ENCODE peak calls at places on chromosomes 2 and 18, in six cellular contexts. G is HCT116, U is GM12878, O is K562, L is HepG2, C is SK-N-SH. S is an unnamed sample.

GRCh38 chr2:69452687-69453086 is 15.5 kb upstream of the NFU1 start:
- DNase-seq in U (no peak), L (no peak), O (no peak), C (no peak), G (no peak), S (no peak)

GRCh38 chr2:85930129-85931124 is 41.6 kb upstream of the ST3GAL5 start:
- DNase-seq in U (no peak), G (no peak), C (no peak), L (no peak), O (no peak), S (no peak)

GRCh38 chr18:35095983-35096676 is 54.9 kb downstream of the MAPRE2 start:
- DNase-seq in O (no peak), L (no peak), G (no peak), U (peak; percentile 3), C (no peak), S (no peak)

GRCh38 chr2:190853659-190854386 is 26.8 kb upstream of the GLS start:
- DNase-seq in O (no peak), L (no peak), C (no peak), U (no peak), G (no peak), S (no peak)

GRCh38 chr2:120861191-120861575 is 125.5 kb downstream of the GLI2 start:
- DNase-seq in G (no peak), O (no peak), U (no peak), L (no peak), C (no peak), S (no peak)

GRCh38 chr2:42060028-42060427 is 12.2 kb downstream of the PKDCC start:
- DNase-seq in L (no peak), G (no peak), O (no peak), U (no peak), C (no peak), S (no peak)

GRCh38 chr18:9779630-9780029 is 71.5 kb downstream of the RAB31 start:
- DNase-seq in G (no peak), U (no peak), C (no peak), L (peak; percentile 57), O (no peak), S (no peak)

GRCh38 chr2:54482725-54483124 is 26.6 kb downstream of the SPTBN1 start:
- DNase-seq in O (no peak), G (peak; percentile 64), U (no peak), C (no peak), L (peak; percentile 59), S (no peak)

GRCh38 chr2:12005886-12006681 is 259.7 kb downstream of the LPIN1 start:
- DNase-seq in G (no peak), C (no peak), O (no peak), U (peak; percentile 89), L (no peak), S (no peak)

GRCh38 chr2:219836647-219837177 is 209.3 kb downstream of the SLC4A3 start:
- DNase-seq in G (no peak), O (no peak), C (no peak), L (peak; percentile 60), U (no peak), S (no peak)

GRCh38 chr2:136522724-136523123 is 242.6 kb upstream of the THSD7B start:
- DNase-seq in L (no peak), O (no peak), G (no peak), C (no peak), U (no peak), S (no peak)

GRCh38 chr2:95317665-95318425 is 20.7 kb downstream of the KCNIP3 start:
- DNase-seq in U (no peak), O (no peak), L (no peak), C (no peak), G (no peak), S (no peak)

GRCh38 chr2:120680136-120680761 is 55.4 kb upstream of the GLI2 start:
- DNase-seq in O (peak; percentile 77), U (peak; percentile 8), C (peak; percentile 83), L (peak; percentile 82), G (peak; percentile 80), S (no peak)

DNA sequence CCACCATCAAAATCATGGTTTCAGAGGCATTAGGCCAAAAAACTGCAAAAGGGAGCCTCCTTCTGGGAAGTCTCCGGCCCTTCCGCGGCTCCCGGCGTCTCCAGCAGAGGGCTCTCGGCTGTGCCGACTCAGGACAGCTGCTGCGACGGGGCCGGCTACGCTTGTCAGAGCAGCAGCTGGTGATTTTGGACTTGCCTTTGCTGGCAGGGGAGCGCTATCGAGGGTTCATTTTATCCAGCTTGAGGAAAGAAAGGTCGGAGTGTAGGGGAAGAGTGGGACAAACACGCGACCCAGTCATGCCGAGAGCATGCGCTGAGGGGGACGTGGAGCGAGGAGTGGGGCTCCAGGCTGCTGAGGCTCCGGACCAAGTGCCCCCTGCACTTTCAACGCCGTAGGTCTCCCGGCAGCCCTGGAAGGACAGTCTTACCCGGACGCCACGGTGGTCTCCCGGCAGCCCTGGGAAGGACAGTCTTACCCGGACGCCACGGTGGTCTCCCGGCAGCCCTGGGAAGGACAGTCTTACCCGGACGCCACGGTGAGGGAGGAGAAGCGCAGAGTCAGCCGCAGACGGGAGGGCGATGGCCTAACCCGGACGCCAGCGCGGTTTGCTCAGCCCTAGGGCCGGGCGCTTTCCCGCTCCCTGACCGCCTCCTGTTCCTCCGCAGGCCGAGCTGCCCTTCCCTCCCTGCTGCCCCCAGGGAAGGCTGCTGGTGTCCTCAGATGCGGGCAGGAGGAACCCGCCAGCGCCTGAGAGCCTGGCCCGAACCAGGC is 21.7 kb downstream of the DDX18 start:
- DNase-seq in C (peak; percentile 86), U (no peak), O (peak; percentile 42), G (no peak), L (peak; percentile 54), S (no peak)
- TF ChIP-seq REST in C (peak; percentile 37), U (no peak), O (no peak), G (no peak), L (no peak), S (no peak)

GRCh38 chr2:58503909-58504308 is 262.8 kb upstream of the FANCL start:
- DNase-seq in U (no peak), O (no peak), C (no peak), L (no peak), G (no peak), S (no peak)
- TF ChIP-seq SIN3A in U (no peak), O (no peak), C (no peak), L (no peak), G (no peak), S (no peak)

DNA sequence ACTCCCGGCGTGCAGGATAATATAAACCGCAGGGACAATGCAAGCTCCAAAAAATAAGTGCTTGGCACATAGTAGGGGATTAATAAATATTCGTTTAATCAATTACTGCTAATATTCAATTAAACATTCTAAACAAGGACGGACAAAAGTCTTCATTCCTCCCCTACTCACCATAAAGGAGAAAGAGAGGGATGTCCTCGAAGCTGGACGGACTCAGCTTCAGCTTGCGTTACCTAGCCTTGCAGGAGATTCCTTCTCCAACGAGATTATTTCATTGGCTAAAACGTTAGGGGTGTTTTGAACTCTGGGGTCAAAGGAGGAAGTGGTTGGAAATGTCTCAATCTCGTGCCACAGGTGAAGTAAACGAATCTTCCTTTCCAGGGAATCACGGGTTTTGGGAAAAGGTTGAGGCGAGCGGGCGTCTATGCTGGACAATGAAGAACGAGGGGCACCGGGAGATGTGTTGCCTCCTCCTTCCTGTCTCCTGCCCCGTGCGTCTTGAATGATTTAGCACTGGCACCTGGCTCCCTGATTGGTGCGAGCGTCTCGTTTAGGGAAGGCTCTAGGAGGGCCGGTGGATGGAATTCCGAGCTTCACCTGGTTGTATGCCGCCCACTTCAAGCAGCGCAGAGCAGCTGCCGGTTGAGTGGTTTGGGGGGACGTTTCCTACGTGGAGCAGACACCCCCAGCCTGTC is 2.0 kb upstream of the GAD1 start:
- DNase-seq in O (no peak), L (no peak), U (no peak), G (no peak), C (no peak), S (no peak)
- TF ChIP-seq REST in O (no peak), L (no peak), U (no peak), G (no peak), C (peak; percentile 36), S (no peak)

GRCh38 chr18:62396967-62397366 is 71.9 kb downstream of the TNFRSF11A start:
- DNase-seq in C (no peak), G (no peak), O (no peak), U (no peak), L (no peak), S (no peak)

GRCh38 chr18:62399781-62400308 is 74.7 kb downstream of the TNFRSF11A start:
- DNase-seq in G (no peak), U (no peak), C (peak; percentile 39), L (peak; percentile 79), O (no peak), S (peak; percentile 48)

GRCh38 chr18:62396381-62396780 is 71.3 kb downstream of the TNFRSF11A start:
- DNase-seq in C (no peak), L (no peak), G (no peak), U (no peak), O (no peak), S (no peak)

GRCh38 chr18:62399306-62399705 is 74.2 kb downstream of the TNFRSF11A start:
- DNase-seq in C (no peak), O (no peak), L (no peak), U (no peak), G (no peak), S (no peak)

GRCh38 chr18:62398291-62398690 is 73.2 kb downstream of the TNFRSF11A start:
- DNase-seq in L (no peak), G (no peak), U (no peak), O (no peak), C (no peak), S (no peak)
- TF ChIP-seq SIN3A in L (no peak), G (no peak), U (no peak), O (no peak), C (no peak), S (no peak)

GRCh38 chr2:50872543-50872942 is 159.4 kb downstream of the NRXN1 start:
- DNase-seq in G (peak; percentile 1), C (no peak), O (no peak), L (no peak), U (no peak), S (no peak)
- TF ChIP-seq REST in G (no peak), C (no peak), O (no peak), L (no peak), U (no peak), S (no peak)